ENCODE peak calls at places on chromosomes 4 and X, in nine cellular contexts. V, A, J, I, X, S, Q, P and F are unnamed samples.

GRCh38 chr4:112766422-112766821 is 129.5 kb downstream of the LARP7 start:
- DNase-seq in V (no peak), A (peak; percentile 63), J (no peak), I (no peak), X (no peak), S (peak; percentile 20), Q (no peak), P (peak; percentile 77), F (peak; percentile 70)

GRCh38 chr4:78885598-78885997 is 53.6 kb downstream of the PAQR3 start:
- DNase-seq in V (no peak), A (no peak), J (no peak), I (no peak), X (no peak), S (peak; percentile 64), Q (no peak), P (no peak), F (no peak)

GRCh38 chr4:188214861-188215260 is 75.6 kb downstream of the TRIML1 start:
- DNase-seq in V (no peak), A (no peak), J (no peak), I (no peak), X (no peak), S (no peak), Q (no peak), P (no peak), F (no peak)

GRCh38 chr4:19177616-19178015 is 1074.1 kb upstream of the SLIT2 start:
- DNase-seq in V (no peak), A (no peak), J (no peak), I (no peak), X (no peak), S (peak; percentile 50), Q (no peak), P (no peak), F (no peak)

GRCh38 chrX:138996268-138996667 is 284.8 kb upstream of the FGF13 start:
- DNase-seq in V (no peak), A (no peak), J (no peak), I (no peak), X (no peak), S (no peak), Q (no peak), P (no peak), F (no peak)

GRCh38 chr4:76200771-76201224 is 12.8 kb downstream of the SCARB2 start:
- DNase-seq in V (no peak), A (no peak), J (no peak), I (no peak), X (peak; percentile 90), S (no peak), Q (no peak), P (no peak), F (no peak)

GRCh38 chr4:60463846-60464502 is 736.2 kb upstream of the ADGRL3 start:
- DNase-seq in V (no peak), A (no peak), J (no peak), I (no peak), X (no peak), S (peak; percentile 1), Q (peak; percentile 2), P (peak; percentile 58), F (peak; percentile 12)

GRCh38 chr4:74108457-74109115 is 9.6 kb upstream of the CXCL2 start:
- DNase-seq in V (no peak), A (no peak), J (no peak), I (no peak), X (no peak), S (no peak), Q (no peak), P (no peak), F (no peak)

GRCh38 chr4:184424993-184425758 is 49.2 kb downstream of the IRF2 start:
- DNase-seq in V (peak; percentile 56), A (no peak), J (no peak), I (peak; percentile 45), X (no peak), S (no peak), Q (no peak), P (no peak), F (no peak)

GRCh38 chrX:31124536-31124935 is 52.7 kb upstream of the FTHL17 start:
- DNase-seq in V (no peak), A (no peak), J (no peak), I (no peak), X (no peak), S (no peak), Q (no peak), P (no peak), F (no peak)

GRCh38 chrX:65610040-65610439 is 57.4 kb upstream of the MSN start:
- DNase-seq in V (no peak), A (no peak), J (no peak), I (no peak), X (no peak), S (no peak), Q (no peak), P (no peak), F (no peak)

GRCh38 chr4:122548452-122548851 is 72.4 kb downstream of the IL21 start:
- DNase-seq in V (no peak), A (no peak), J (no peak), I (no peak), X (no peak), S (peak; percentile 80), Q (no peak), P (no peak), F (no peak)

GRCh38 chr4:137283737-137284136 is 248.6 kb downstream of the PCDH18 start:
- DNase-seq in V (no peak), A (no peak), J (no peak), I (no peak), X (no peak), S (peak; percentile 31), Q (no peak), P (no peak), F (no peak)

GRCh38 chr4:125042031-125042430 is 272.7 kb upstream of the FAT4 start:
- DNase-seq in V (no peak), A (no peak), J (no peak), I (no peak), X (no peak), S (peak; percentile 91), Q (no peak), P (no peak), F (no peak)

GRCh38 chr4:138500869-138501268 is 258.7 kb upstream of the SLC7A11 start:
- DNase-seq in V (no peak), A (no peak), J (no peak), I (no peak), X (no peak), S (no peak), Q (no peak), P (no peak), F (no peak)

GRCh38 chr4:93814141-93814540 is 14.4 kb upstream of the ATOH1 start:
- DNase-seq in V (no peak), A (no peak), J (no peak), I (no peak), X (no peak), S (no peak), Q (no peak), P (no peak), F (no peak)

GRCh38 chr4:8768357-8768999 is 103.2 kb downstream of the HMX1 start:
- DNase-seq in V (no peak), A (no peak), J (no peak), I (peak; percentile 3), X (no peak), S (no peak), Q (no peak), P (peak; percentile 29), F (no peak)

GRCh38 chr4:53315300-53315699 is 50.6 kb downstream of the SCFD2 start:
- DNase-seq in V (no peak), A (no peak), J (no peak), I (no peak), X (no peak), S (no peak), Q (no peak), P (peak; percentile 44), F (no peak)

GRCh38 chr4:43351970-43352806 is 459.7 kb downstream of the GRXCR1 start:
- DNase-seq in V (no peak), A (no peak), J (no peak), I (no peak), X (no peak), S (no peak), Q (no peak), P (no peak), F (no peak)

GRCh38 chr4:43343298-43343697 is 450.8 kb downstream of the GRXCR1 start:
- DNase-seq in V (no peak), A (no peak), J (no peak), I (no peak), X (no peak), S (no peak), Q (no peak), P (no peak), F (no peak)

GRCh38 chr4:43352859-43353258 is 460.3 kb downstream of the GRXCR1 start:
- DNase-seq in V (no peak), A (no peak), J (no peak), I (no peak), X (no peak), S (no peak), Q (no peak), P (no peak), F (no peak)

GRCh38 chr4:43353552-43353951 is 461.0 kb downstream of the GRXCR1 start:
- DNase-seq in V (no peak), A (no peak), J (no peak), I (no peak), X (no peak), S (no peak), Q (no peak), P (no peak), F (no peak)

DNA sequence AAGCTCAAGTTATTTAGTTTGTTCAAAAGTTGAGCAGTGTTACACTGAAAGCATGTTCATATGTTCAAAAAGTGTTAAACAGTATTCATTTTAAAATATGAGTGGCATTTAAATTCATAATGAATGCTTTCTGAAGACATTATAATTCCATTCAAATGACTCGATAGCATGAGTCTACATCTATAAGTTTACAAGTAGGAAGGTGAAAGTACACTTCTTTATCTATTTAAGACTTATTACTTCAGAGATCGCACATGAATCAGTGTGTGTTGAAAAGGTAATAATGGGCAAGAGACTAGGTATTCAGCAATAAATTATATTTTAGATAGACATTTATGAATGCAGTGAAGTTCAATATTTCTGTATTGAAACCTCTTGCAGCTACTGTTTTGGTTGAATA is 456.1 kb downstream of the GRXCR1 start:
- DNase-seq in V (no peak), A (no peak), J (no peak), I (no peak), X (no peak), S (no peak), Q (no peak), P (no peak), F (no peak)
- H3K27ac ChIP-seq in V (no peak overlapping the region), A (no peak overlapping the region), J (no peak overlapping the region), I (no peak overlapping the region), X (no peak overlapping the region), S (no peak overlapping the region), Q (no peak overlapping the region), P (no peak overlapping the region), F (no peak overlapping the region)

GRCh38 chr4:174394915-174395314 is 111.2 kb downstream of the CEP44 start:
- DNase-seq in V (no peak), A (no peak), J (no peak), I (no peak), X (no peak), S (peak; percentile 78), Q (peak; percentile 10), P (no peak), F (no peak)
- H3K27ac ChIP-seq in V (no peak overlapping the region), A (no peak overlapping the region), J (no peak overlapping the region), I (no peak overlapping the region), X (no peak overlapping the region), S (no peak overlapping the region), Q (no peak overlapping the region), P (no peak overlapping the region), F (no peak overlapping the region)

GRCh38 chr4:139576219-139576618 is 20.2 kb upstream of the SETD7 start:
- DNase-seq in V (no peak), A (no peak), J (no peak), I (no peak), X (no peak), S (peak; percentile 84), Q (no peak), P (no peak), F (no peak)
- H3K27ac ChIP-seq in V (no peak overlapping the region), A (no peak overlapping the region), J (peak overlapping the region; percentile 26), I (no peak overlapping the region), X (no peak overlapping the region), S (no peak overlapping the region), Q (peak overlapping the region; percentile 1), P (no peak overlapping the region), F (no peak overlapping the region)

GRCh38 chrX:111376486-111376885 is 35.5 kb downstream of the DCX start:
- DNase-seq in V (no peak), A (no peak), J (no peak), I (no peak), X (no peak), S (no peak), Q (no peak), P (no peak), F (no peak)
- H3K27ac ChIP-seq in V (no peak overlapping the region), A (no peak overlapping the region), J (no peak overlapping the region), I (no peak overlapping the region), X (no peak overlapping the region), S (no peak overlapping the region), Q (no peak overlapping the region), P (no peak overlapping the region), F (no peak overlapping the region)